ENCODE peak calls at places on chromosomes 2 and 18, in four cellular contexts. A, R, Z and P are unnamed samples.

GRCh38 chr18:59994357-59994756 is 94.6 kb downstream of the PMAIP1 start:
- DNase-seq in A (no peak), R (no peak), Z (no peak), P (no peak)

GRCh38 chr2:50401772-50402653 is 629.9 kb downstream of the NRXN1 start:
- DNase-seq in A (peak), R (peak), Z (no peak), P (no peak)

GRCh38 chr2:137929504-137929886 is 34.8 kb upstream of the HNMT start:
- DNase-seq in A (no peak), R (no peak), Z (no peak), P (no peak)

GRCh38 chr2:39666489-39667141 is 898 bp downstream of the TMEM178A start:
- DNase-seq in A (peak), R (peak), Z (no peak), P (no peak)

GRCh38 chr2:68692511-68692910 is 42.1 kb upstream of the ARHGAP25 start:
- DNase-seq in A (no peak), R (no peak), Z (no peak), P (no peak)

GRCh38 chr2:108392029-108392428 is 14.3 kb downstream of the SULT1C4 start:
- DNase-seq in A (no peak), R (peak), Z (no peak), P (no peak)

GRCh38 chr2:57156231-57156924 is 890.2 kb upstream of the VRK2 start:
- DNase-seq in A (no peak), R (no peak), Z (no peak), P (no peak)

GRCh38 chr2:27737676-27738348 is 33.7 kb upstream of the MRPL33 start:
- DNase-seq in A (no peak), R (no peak), Z (no peak), P (no peak)

GRCh38 chr2:233111427-233111826 is 51.3 kb downstream of the INPP5D start:
- DNase-seq in A (no peak), R (no peak), Z (no peak), P (no peak)

GRCh38 chr2:100813527-100813926 is 6.4 kb upstream of the NPAS2 start:
- DNase-seq in A (no peak), R (peak), Z (no peak), P (no peak)

GRCh38 chr2:217429981-217430500 is 570.2 kb upstream of the TNP1 start:
- DNase-seq in A (no peak), R (no peak), Z (no peak), P (no peak)

GRCh38 chr2:205772983-205773382 is 90.7 kb downstream of the NRP2 start:
- DNase-seq in A (peak), R (no peak), Z (no peak), P (no peak)

GRCh38 chr2:27720004-27720551 is 51.4 kb upstream of the MRPL33 start:
- DNase-seq in A (no peak), R (peak), Z (no peak), P (no peak)

GRCh38 chr18:2515408-2515807 is 55.9 kb downstream of the METTL4 start:
- DNase-seq in A (no peak), R (peak), Z (no peak), P (no peak)

GRCh38 chr2:1140389-1141003 is 189.8 kb downstream of the SNTG2 start:
- DNase-seq in A (peak), R (peak), Z (no peak), P (no peak)

GRCh38 chr2:236933351-236933750 is 152.3 kb upstream of the COPS8 start:
- DNase-seq in A (no peak), R (no peak), Z (no peak), P (no peak)

GRCh38 chr2:234840336-234840735 is 111.5 kb upstream of the SH3BP4 start:
- DNase-seq in A (no peak), R (peak), Z (peak), P (no peak)

GRCh38 chr2:222869252-222869560 is 8.4 kb downstream of the ACSL3 start:
- DNase-seq in A (no peak), R (no peak), Z (no peak), P (no peak)

GRCh38 chr2:196390243-196391148 is 219.1 kb upstream of the STK17B start:
- DNase-seq in A (no peak), R (no peak), Z (no peak), P (no peak)

GRCh38 chr18:13216732-13217465 is 1.7 kb upstream of the LDLRAD4 start:
- DNase-seq in A (peak), R (no peak), Z (no peak), P (no peak)

GRCh38 chr18:34744569-34744968 is 34.5 kb downstream of the DTNA start:
- DNase-seq in A (no peak), R (no peak), Z (no peak), P (no peak)

GRCh38 chr18:79545255-79545654 is 134.3 kb upstream of the CTDP1 start:
- DNase-seq in A (no peak), R (no peak), Z (no peak), P (peak)

GRCh38 chr18:75130591-75131274 is 78.2 kb downstream of the PTGR3 start:
- DNase-seq in A (no peak), R (peak), Z (peak), P (no peak)

GRCh38 chr2:8000861-8001260 is 681.0 kb upstream of the ID2 start:
- DNase-seq in A (no peak), R (peak), Z (no peak), P (no peak)

GRCh38 chr2:213490087-213490486 is 205.8 kb downstream of the SPAG16 start:
- DNase-seq in A (peak), R (no peak), Z (no peak), P (no peak)

GRCh38 chr2:49080681-49081080 is 73.6 kb downstream of the FSHR start:
- DNase-seq in A (no peak), R (no peak), Z (no peak), P (no peak)

GRCh38 chr2:217820066-217820819 is 182.6 kb downstream of the TNS1 start:
- DNase-seq in A (no peak), R (no peak), Z (no peak), P (peak)

GRCh38 chr2:25204190-25204838 is 35.9 kb upstream of the POMC start:
- DNase-seq in A (no peak), R (no peak), Z (no peak), P (no peak)

GRCh38 chr2:88690591-88691338 is 708 bp upstream of the RPIA start:
- DNase-seq in A (peak), R (no peak), Z (no peak), P (peak)

GRCh38 chr2:105143467-105144127 is 97.9 kb upstream of the GPR45 start:
- DNase-seq in A (peak), R (no peak), Z (no peak), P (no peak)